ENCODE peak calls at places on chromosomes 5 and 9, in six cellular contexts. E is adrenal gland, K is H7, Q is neural progenitor cell, R is neuronal stem cell, N is cardiac fibroblast. F is an unnamed sample.

GRCh38 chr5:104363567-104363966 is 801.0 kb upstream of the NUDT12 start:
- DNase-seq in E (no peak), K (no peak), Q (no peak), R (no peak), N (no peak), F (no peak)

GRCh38 chr9:33166263-33167083 is 663 bp downstream of the B4GALT1 start:
- DNase-seq in E (peak), K (peak), Q (peak), R (no peak), N (peak), F (peak)

GRCh38 chr5:74251106-74252032 is 389.2 kb downstream of the ENC1 start:
- DNase-seq in E (no peak), K (no peak), Q (no peak), R (no peak), N (peak), F (peak)

GRCh38 chr5:2017540-2018389 is 135.0 kb upstream of the IRX4 start:
- DNase-seq in E (no peak), K (peak), Q (peak), R (peak), N (peak), F (no peak)

GRCh38 chr9:93390953-93391515 is 60.5 kb upstream of the FAM120A start:
- DNase-seq in E (no peak), K (no peak), Q (no peak), R (no peak), N (no peak), F (no peak)

GRCh38 chr5:9536717-9537116 is 9.2 kb downstream of the SEMA5A start:
- DNase-seq in E (no peak), K (no peak), Q (no peak), R (no peak), N (no peak), F (no peak)

GRCh38 chr5:128109138-128109537 is 25.6 kb downstream of the SLC12A2 start:
- DNase-seq in E (no peak), K (no peak), Q (no peak), R (no peak), N (no peak), F (no peak)

GRCh38 chr5:141604318-141604717 is 14.5 kb downstream of the DIAPH1 start:
- DNase-seq in E (peak), K (peak), Q (peak), R (no peak), N (peak), F (peak)

GRCh38 chr9:15104826-15105420 is 194.7 kb upstream of the FREM1 start:
- DNase-seq in E (peak), K (peak), Q (peak), R (peak), N (peak), F (no peak)

GRCh38 chr9:9949948-9950347 is 662.9 kb downstream of the PTPRD start:
- DNase-seq in E (no peak), K (no peak), Q (no peak), R (no peak), N (no peak), F (no peak)

GRCh38 chr5:123813937-123814624 is 302.1 kb downstream of the CSNK1G3 start:
- DNase-seq in E (no peak), K (no peak), Q (no peak), R (no peak), N (no peak), F (no peak)

DNA sequence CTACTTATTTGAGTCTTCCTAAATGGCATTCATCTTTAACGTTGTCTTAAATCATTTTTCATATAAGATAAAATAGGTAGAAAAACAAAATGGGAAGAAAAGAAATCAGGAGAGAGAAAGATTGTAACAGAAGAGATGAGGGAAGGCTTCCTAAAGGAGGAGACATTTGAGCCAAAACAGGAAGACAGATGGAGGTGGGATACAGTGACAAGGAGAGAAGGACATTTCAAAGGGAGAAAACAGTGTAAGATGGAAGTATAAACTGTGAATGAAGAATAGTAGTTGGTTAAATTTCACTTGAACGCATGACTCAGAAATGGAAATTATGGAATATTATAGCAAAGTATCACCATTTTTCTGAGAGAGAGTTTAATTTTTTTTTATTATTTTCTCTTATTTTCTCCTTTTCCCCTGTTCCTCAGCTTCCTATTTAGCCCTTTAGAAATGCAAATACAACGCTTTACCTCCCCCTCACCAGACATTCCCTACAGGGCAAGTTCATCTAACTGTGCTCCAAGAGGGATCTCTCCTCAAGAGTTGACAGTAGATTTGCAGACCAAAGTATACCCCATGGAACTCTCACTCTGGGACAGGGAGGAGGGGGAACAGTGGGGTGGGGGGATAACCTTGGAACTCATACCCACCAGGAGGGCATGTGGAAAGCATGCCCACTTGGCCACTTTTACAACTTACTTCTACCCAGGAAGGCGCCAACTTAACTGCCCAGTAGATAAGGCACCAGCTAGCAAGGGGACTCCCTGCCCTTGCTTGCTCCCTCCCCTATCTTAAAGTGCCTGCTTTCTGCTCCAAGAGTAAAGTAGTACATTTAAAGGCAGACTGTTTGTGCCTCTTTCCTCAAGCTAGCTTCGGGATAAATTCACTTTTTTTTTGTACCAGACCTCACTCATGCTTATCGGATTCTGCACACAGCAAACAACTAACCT is 304.7 kb upstream of the POU5F2 start:
- DNase-seq in E (no peak), K (peak), Q (no peak), R (no peak), N (no peak), F (no peak)
- H3K4me3 ChIP-seq in E (no peak), K (no peak), Q (no peak), R (no peak), N (no peak), F (no peak)

GRCh38 chr9:69985971-69986370 is 57.7 kb upstream of the MAMDC2 start:
- DNase-seq in E (no peak), K (no peak), Q (no peak), R (no peak), N (peak), F (no peak)
- H3K4me3 ChIP-seq in E (no peak), K (no peak), Q (no peak), R (no peak), N (no peak), F (no peak)

DNA sequence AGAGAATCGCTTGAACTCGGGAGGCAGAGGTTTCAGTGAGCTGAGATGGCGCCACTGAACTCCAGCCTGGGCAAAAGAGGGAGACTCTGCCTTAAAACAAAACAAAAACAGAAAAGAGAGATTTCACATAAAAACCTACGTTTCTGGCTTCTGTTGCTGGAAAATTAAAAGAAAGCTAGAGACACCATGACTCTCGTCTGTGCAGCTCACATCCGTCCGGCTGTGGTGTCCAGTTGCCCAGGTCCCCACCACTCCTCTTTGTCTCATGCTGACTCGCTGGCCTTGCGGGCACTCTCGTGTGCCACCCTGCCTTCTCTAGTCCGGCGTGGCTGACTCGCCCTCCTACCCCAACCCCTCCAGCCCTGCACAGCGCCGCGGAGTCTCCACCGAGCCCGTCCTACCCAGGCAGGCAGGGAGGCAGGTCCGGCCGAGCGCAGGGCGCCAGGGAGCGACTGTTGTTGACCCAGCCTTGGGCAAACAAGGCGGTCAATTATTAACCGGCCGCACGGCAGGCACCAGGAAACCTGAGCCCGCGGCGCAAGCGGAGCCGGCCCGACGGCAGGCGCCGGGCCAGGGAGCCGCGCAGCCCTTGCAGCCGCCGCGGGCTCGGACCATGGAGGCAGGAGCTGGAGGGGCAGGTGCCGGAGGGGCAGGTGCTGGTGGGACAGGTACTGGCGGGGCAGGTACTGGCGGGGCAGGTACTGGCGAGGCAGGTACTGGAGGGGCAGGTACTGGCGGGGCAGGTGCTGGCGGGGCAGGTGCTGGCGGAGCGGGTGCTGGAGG is at the start of gene PRRT1B:
- DNase-seq in E (no peak), K (peak), Q (no peak), R (no peak), N (no peak), F (no peak)
- H3K4me3 ChIP-seq in E (no peak), K (peak), Q (no peak), R (no peak), N (no peak), F (no peak)

DNA sequence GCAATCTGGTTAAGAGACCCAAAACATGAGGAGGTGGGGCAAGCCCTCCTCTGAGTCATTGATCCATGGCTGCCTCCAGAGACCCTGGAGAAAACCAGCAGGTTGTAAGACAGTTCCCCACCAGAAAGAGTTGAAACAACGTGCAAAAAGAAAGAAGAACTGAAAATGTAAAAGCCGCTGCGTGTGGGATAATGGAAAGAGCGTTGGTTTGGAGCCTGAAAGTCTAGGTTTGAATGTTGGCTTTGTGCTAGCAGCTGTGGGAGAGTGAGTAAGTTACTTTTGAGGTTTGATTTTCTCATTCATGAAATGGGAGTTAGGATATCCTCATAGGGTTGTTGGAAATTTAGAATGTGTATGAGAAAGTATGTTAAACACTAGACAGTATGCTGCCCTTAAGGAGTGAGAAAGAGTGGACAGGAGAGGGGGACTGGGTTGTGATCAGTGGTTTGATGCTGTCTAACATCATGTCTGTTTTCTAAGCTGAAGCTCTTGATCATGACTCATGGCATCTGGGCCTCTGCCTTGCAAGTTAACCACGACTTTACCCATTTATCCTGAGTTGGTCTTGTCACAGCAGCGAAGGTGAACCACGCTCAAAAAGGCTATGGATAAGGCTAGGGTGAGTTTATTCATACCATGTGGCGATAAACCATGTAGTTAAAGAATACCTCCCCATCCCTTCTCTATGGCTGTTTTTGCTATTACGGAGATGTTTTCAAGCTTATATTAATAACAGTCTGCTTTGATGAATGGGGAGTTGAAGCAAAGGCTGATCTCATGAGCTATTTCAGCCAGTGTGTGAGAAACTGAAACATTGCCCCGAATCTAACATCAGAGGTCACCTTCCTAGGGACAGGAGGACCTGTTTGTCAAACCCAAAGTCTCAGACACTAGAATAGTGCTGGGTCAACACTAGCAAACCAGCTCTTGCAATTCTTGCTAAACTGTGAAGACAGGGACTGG is 41.3 kb downstream of the ZNF366 start:
- DNase-seq in E (no peak), K (no peak), Q (no peak), R (no peak), N (peak), F (peak)
- H3K4me3 ChIP-seq in E (no peak), K (no peak), Q (no peak), R (no peak), N (no peak), F (no peak)

GRCh38 chr9:78676623-78677022 is 379.7 kb downstream of the PSAT1 start:
- DNase-seq in E (no peak), K (no peak), Q (no peak), R (no peak), N (no peak), F (no peak)

GRCh38 chr9:78678901-78679300 is 382.0 kb downstream of the PSAT1 start:
- DNase-seq in E (no peak), K (no peak), Q (no peak), R (no peak), N (no peak), F (no peak)

GRCh38 chr9:78674874-78675273 is 377.9 kb downstream of the PSAT1 start:
- DNase-seq in E (no peak), K (no peak), Q (no peak), R (no peak), N (no peak), F (no peak)

GRCh38 chr9:78677326-78677725 is 380.4 kb downstream of the PSAT1 start:
- DNase-seq in E (no peak), K (no peak), Q (no peak), R (no peak), N (no peak), F (no peak)

DNA sequence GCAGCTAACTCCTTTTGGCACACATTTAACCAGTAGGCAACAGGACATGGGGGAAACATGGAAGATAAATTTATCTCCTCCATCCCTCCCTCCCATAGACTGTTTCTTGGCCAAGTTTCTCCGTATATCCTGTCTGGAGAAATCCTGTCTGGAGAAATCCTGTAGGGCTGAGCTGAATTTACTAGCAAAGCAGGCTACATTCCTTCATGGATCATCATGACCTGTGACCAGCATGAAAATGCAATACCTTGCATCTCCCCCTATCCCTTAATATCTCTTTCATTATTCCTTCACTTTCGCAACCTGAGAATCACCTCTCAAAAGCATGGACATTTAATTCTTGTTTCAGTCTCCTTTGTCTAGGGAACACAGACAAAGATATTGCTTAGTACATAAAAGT is 379.1 kb downstream of the PSAT1 start:
- DNase-seq in E (no peak), K (no peak), Q (no peak), R (no peak), N (no peak), F (no peak)
- H3K4me3 ChIP-seq in E (no peak), K (no peak), Q (no peak), R (no peak), N (no peak), F (no peak)

GRCh38 chr9:69180200-69180599 is 6.1 kb downstream of the TJP2 start:
- DNase-seq in E (no peak), K (no peak), Q (no peak), R (no peak), N (no peak), F (no peak)
- H3K4me3 ChIP-seq in E (no peak), K (no peak), Q (no peak), R (no peak), N (no peak), F (no peak)

GRCh38 chr9:713046-713445 is 128.5 kb upstream of the DMRT1 start:
- DNase-seq in E (no peak), K (no peak), Q (no peak), R (no peak), N (no peak), F (no peak)

GRCh38 chr9:715743-716400 is 125.6 kb upstream of the DMRT1 start:
- DNase-seq in E (no peak), K (no peak), Q (no peak), R (no peak), N (peak), F (no peak)

GRCh38 chr9:717722-718121 is 123.8 kb upstream of the DMRT1 start:
- DNase-seq in E (no peak), K (no peak), Q (no peak), R (no peak), N (no peak), F (no peak)

GRCh38 chr9:714675-715074 is 126.8 kb upstream of the DMRT1 start:
- DNase-seq in E (no peak), K (no peak), Q (no peak), R (no peak), N (no peak), F (no peak)

DNA sequence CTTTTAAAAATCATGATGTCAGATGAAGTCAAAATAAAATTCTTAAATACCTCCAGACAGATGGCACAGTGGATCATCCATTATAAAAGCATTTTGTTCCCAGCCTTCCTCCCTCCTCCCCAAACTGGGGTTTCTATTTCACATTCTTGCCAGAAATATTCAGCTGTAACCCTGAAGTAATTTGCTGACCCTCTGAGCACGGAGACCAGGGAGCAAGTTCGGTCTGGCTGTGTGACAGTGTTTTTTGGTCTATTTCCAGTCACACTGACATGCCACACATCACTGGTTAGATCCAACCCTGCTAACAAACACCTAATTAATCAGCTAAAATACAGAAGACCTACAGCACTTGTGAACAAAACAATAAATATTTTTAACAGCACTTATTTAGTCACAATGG is 126.2 kb upstream of the DMRT1 start:
- DNase-seq in E (no peak), K (no peak), Q (no peak), R (no peak), N (no peak), F (no peak)
- H3K4me3 ChIP-seq in E (no peak), K (no peak), Q (no peak), R (no peak), N (no peak), F (no peak)

GRCh38 chr9:3507395-3508077 is 18.3 kb downstream of the RFX3 start:
- DNase-seq in E (no peak), K (no peak), Q (no peak), R (no peak), N (no peak), F (no peak)

GRCh38 chr9:3509926-3510325 is 15.9 kb downstream of the RFX3 start:
- DNase-seq in E (no peak), K (no peak), Q (no peak), R (no peak), N (no peak), F (no peak)

GRCh38 chr9:3506164-3506563 is 19.6 kb downstream of the RFX3 start:
- DNase-seq in E (no peak), K (no peak), Q (no peak), R (no peak), N (no peak), F (no peak)

GRCh38 chr9:3508531-3509374 is 17.0 kb downstream of the RFX3 start:
- DNase-seq in E (no peak), K (no peak), Q (no peak), R (no peak), N (peak), F (no peak)

DNA sequence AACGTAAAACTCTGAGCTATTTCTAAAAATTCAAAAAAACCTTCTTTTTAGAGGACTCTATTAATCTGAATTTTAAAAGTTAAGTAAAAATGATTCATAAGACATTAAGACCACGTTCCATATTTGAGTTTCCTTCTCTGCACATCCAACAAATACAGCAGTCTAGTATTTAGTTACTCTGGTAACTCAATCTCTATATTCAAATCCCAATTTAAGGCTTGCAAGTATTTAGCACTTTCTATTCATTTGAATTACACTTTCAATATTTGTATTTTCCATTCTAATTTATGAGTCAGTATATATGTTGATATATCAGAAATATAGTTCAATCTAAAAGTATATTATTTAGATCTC is 17.7 kb downstream of the RFX3 start:
- DNase-seq in E (no peak), K (no peak), Q (no peak), R (no peak), N (no peak), F (no peak)
- H3K4me3 ChIP-seq in E (no peak), K (no peak), Q (no peak), R (no peak), N (no peak), F (no peak)

GRCh38 chr5:111795142-111795541 is 38.1 kb upstream of the NREP start:
- DNase-seq in E (no peak), K (no peak), Q (no peak), R (no peak), N (no peak), F (no peak)

GRCh38 chr5:111787006-111787405 is 30.0 kb upstream of the NREP start:
- DNase-seq in E (no peak), K (no peak), Q (no peak), R (no peak), N (no peak), F (no peak)

GRCh38 chr5:111790295-111790694 is 33.3 kb upstream of the NREP start:
- DNase-seq in E (no peak), K (no peak), Q (no peak), R (no peak), N (no peak), F (no peak)

DNA sequence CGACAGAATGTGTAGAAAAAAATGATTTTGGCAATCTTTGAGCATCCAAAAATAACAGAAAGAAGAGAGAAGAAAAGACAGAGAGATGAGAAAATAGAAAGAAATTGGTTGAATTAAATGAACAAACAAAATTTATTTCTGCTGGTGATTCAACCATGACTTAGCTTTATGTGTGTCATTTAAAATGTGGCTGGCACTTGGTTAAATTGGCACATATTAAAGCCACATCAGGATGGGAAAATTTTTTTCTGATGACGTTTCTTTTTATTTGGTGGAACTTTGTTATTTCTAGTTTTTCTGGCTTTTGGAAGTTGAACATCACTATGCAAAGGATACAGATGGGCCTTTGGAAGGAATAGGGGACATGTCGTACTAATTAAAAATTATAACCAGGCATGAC is 35.7 kb upstream of the NREP start:
- DNase-seq in E (no peak), K (no peak), Q (no peak), R (no peak), N (peak), F (no peak)
- H3K4me3 ChIP-seq in E (no peak), K (no peak), Q (no peak), R (no peak), N (no peak), F (no peak)